ENCODE peak calls at places on chromosomes 2 and 18, in nine cellular contexts. L is right atrium auricular region; Z is mammary epithelial cell; S is psoas muscle; C is tibial artery; Q is adipocyte; T is effector memory CD4-positive, alpha-beta T cell; E is uterus; W is heart left ventricle. B is an unnamed sample. For H3K4me1, the result is how much of the 10 kb centered on the place peaks cover.

GRCh38 chr2:7089284-7089683 is 172.1 kb downstream of the RNF144A start:
- DNase-seq in L (no peak), Z (no peak), S (no peak), C (no peak), Q (no peak), T (no peak), E (no peak), W (no peak), B (no peak)

GRCh38 chr2:62194558-62195420 is 1.1 kb upstream of the B3GNT2 start:
- DNase-seq in L (no peak), Z (no peak), S (peak), C (no peak), Q (no peak), T (no peak), E (no peak), W (no peak), B (peak)

GRCh38 chr2:101580528-101580927 is 105.6 kb upstream of the RFX8 start:
- DNase-seq in L (no peak), Z (no peak), S (no peak), C (no peak), Q (no peak), T (no peak), E (no peak), W (no peak), B (no peak)

GRCh38 chr2:120442923-120443571 is 97.1 kb downstream of the INHBB start:
- DNase-seq in L (no peak), Z (no peak), S (no peak), C (peak), Q (no peak), T (no peak), E (no peak), W (no peak), B (peak)

GRCh38 chr18:50011813-50012445 is 183.0 kb downstream of the MYO5B start:
- DNase-seq in L (no peak), Z (peak), S (no peak), C (no peak), Q (peak), T (no peak), E (no peak), W (no peak), B (no peak)

GRCh38 chr2:98093611-98094010 is 6.6 kb downstream of the VWA3B start:
- DNase-seq in L (no peak), Z (no peak), S (no peak), C (no peak), Q (no peak), T (no peak), E (no peak), W (no peak), B (no peak)

GRCh38 chr2:44531289-44531688 is 169.5 kb downstream of the CAMKMT start:
- DNase-seq in L (no peak), Z (no peak), S (no peak), C (no peak), Q (no peak), T (no peak), E (no peak), W (no peak), B (no peak)

GRCh38 chr2:238627899-238628298 is 201.2 kb downstream of the ASB1 start:
- DNase-seq in L (no peak), Z (no peak), S (no peak), C (no peak), Q (no peak), T (no peak), E (no peak), W (no peak), B (no peak)

GRCh38 chr2:207073791-207074678 is 91.7 kb downstream of the KLF7 start:
- DNase-seq in L (no peak), Z (no peak), S (peak), C (no peak), Q (no peak), T (no peak), E (no peak), W (no peak), B (no peak)

GRCh38 chr2:219958941-219959340 is 331.5 kb downstream of the SLC4A3 start:
- DNase-seq in L (no peak), Z (no peak), S (no peak), C (no peak), Q (no peak), T (no peak), E (no peak), W (no peak), B (no peak)

GRCh38 chr2:8119782-8120551 is 561.9 kb upstream of the ID2 start:
- DNase-seq in L (no peak), Z (peak), S (no peak), C (no peak), Q (peak), T (no peak), E (no peak), W (no peak), B (no peak)

GRCh38 chr2:1974391-1974790 is 230.1 kb upstream of the PXDN start:
- DNase-seq in L (no peak), Z (no peak), S (no peak), C (no peak), Q (no peak), T (no peak), E (no peak), W (peak), B (no peak)

GRCh38 chr2:236600892-236601291 is 31.3 kb downstream of the ACKR3 start:
- DNase-seq in L (no peak), Z (peak), S (no peak), C (no peak), Q (no peak), T (no peak), E (no peak), W (no peak), B (no peak)

GRCh38 chr2:43027103-43027482 is 199.3 kb downstream of the ZFP36L2 start:
- DNase-seq in L (no peak), Z (no peak), S (no peak), C (no peak), Q (no peak), T (no peak), E (no peak), W (no peak), B (no peak)

GRCh38 chr2:107588960-107589542 is 237.6 kb upstream of the RGPD4 start:
- DNase-seq in L (no peak), Z (no peak), S (no peak), C (no peak), Q (peak), T (no peak), E (no peak), W (no peak), B (no peak)

GRCh38 chr2:112121682-112122254 is 16.4 kb upstream of the FBLN7 start:
- DNase-seq in L (no peak), Z (peak), S (no peak), C (no peak), Q (peak), T (peak), E (no peak), W (no peak), B (no peak)

GRCh38 chr18:57131782-57132181 is 15.1 kb upstream of the BOD1L2 start:
- DNase-seq in L (no peak), Z (no peak), S (no peak), C (no peak), Q (no peak), T (no peak), E (no peak), W (no peak), B (no peak)

GRCh38 chr18:46343940-46344372 is 239.8 kb downstream of the HAUS1 start:
- DNase-seq in L (no peak), Z (peak), S (peak), C (no peak), Q (no peak), T (peak), E (peak), W (peak), B (peak)

GRCh38 chr18:2969695-2970094 is 43.2 kb downstream of the LPIN2 start:
- DNase-seq in L (no peak), Z (no peak), S (no peak), C (no peak), Q (no peak), T (no peak), E (no peak), W (no peak), B (no peak)

GRCh38 chr18:2970762-2971659 is 41.9 kb downstream of the LPIN2 start:
- DNase-seq in L (no peak), Z (no peak), S (no peak), C (no peak), Q (no peak), T (peak), E (no peak), W (no peak), B (no peak)

GRCh38 chr18:2971741-2972552 is 41.0 kb downstream of the LPIN2 start:
- DNase-seq in L (peak), Z (no peak), S (no peak), C (no peak), Q (no peak), T (peak), E (peak), W (no peak), B (peak)

GRCh38 chr18:2968559-2968958 is 44.4 kb downstream of the LPIN2 start:
- DNase-seq in L (no peak), Z (no peak), S (no peak), C (no peak), Q (no peak), T (no peak), E (no peak), W (no peak), B (no peak)

DNA sequence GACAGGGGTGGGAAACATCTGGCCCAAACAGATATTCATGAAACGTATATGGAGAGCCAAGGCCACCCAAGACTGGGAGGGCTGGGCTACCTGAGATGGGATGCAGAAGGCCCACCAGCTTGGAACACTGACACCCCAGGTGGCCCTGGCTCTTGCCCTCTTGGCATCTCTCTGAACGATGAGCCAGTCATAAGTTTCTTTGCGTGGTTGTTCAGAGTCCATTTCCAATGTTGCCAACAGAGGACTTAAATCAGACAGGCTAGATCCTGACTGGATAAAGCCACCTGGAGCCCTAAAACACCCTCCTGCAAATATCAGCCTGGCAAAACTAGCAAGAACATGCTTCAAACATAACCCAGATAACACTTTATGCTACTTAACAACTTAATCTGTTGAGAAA is 42.6 kb downstream of the LPIN2 start:
- DNase-seq in L (no peak), Z (no peak), S (no peak), C (no peak), Q (no peak), T (no peak), E (no peak), W (no peak), B (no peak)
- H3K4me1 ChIP-seq in L (half or more), Z (under half), S (under half), C (under half), Q (under half), T (half or more), E (under half), W (half or more), B (under half)

DNA sequence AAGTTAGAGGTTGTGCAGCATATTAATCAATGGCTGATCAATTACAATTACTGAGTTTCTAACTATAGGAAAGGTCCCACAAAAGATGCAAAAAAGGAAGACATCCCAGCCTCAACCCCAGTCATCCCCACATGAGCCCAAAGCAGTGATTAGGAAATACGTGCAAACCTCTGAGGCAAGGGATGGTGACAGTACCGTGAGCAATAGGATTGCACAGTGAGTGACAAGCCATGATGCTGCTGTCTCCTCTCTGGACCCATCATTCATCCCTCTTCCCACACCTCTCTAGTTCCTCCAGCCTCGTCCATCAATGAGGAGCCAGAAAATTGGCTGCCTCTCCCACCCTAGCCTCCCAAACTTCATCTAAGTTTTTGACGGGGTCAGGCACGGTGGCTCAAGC is 4.0 kb upstream of the SLC11A1 start:
- DNase-seq in L (no peak), Z (no peak), S (no peak), C (no peak), Q (no peak), T (no peak), E (no peak), W (no peak), B (no peak)
- H3K4me1 ChIP-seq in L (under half), Z (under half), S (under half), C (under half), Q (under half), T (under half), E (under half), W (under half), B (under half)

GRCh38 chr2:191225126-191225525 is 20.1 kb upstream of the MYO1B start:
- DNase-seq in L (no peak), Z (no peak), S (no peak), C (no peak), Q (no peak), T (no peak), E (no peak), W (no peak), B (no peak)

GRCh38 chr2:191221666-191222065 is 23.5 kb upstream of the MYO1B start:
- DNase-seq in L (no peak), Z (no peak), S (no peak), C (no peak), Q (no peak), T (no peak), E (no peak), W (no peak), B (no peak)

GRCh38 chr2:191222507-191222906 is 22.7 kb upstream of the MYO1B start:
- DNase-seq in L (no peak), Z (peak), S (no peak), C (no peak), Q (no peak), T (no peak), E (no peak), W (peak), B (no peak)

GRCh38 chr2:191220671-191221070 is 24.5 kb upstream of the MYO1B start:
- DNase-seq in L (no peak), Z (no peak), S (no peak), C (no peak), Q (no peak), T (no peak), E (no peak), W (no peak), B (no peak)

DNA sequence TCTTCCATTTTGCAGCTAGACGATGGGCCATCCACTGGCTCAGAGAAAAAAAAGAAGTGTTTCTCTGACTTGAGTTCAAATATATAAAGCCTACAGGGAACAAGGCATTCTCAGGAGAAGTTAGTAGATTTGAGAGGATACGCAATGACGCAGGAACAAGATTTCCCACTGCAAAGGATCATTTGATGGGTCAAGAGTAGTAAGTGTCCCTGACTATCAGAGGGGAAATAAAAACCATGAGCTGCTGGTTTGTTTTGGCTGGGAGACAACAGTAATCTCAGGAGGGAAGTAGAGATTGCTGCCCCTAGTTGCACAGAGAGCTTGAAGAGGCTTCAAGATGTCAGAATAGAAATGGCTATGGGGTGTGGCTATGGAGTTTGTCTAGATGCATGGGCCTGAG is 22.3 kb upstream of the MYO1B start:
- DNase-seq in L (no peak), Z (no peak), S (no peak), C (no peak), Q (no peak), T (no peak), E (no peak), W (peak), B (no peak)
- H3K4me1 ChIP-seq in L (under half), Z (under half), S (under half), C (under half), Q (under half), T (under half), E (under half), W (under half), B (under half)

DNA sequence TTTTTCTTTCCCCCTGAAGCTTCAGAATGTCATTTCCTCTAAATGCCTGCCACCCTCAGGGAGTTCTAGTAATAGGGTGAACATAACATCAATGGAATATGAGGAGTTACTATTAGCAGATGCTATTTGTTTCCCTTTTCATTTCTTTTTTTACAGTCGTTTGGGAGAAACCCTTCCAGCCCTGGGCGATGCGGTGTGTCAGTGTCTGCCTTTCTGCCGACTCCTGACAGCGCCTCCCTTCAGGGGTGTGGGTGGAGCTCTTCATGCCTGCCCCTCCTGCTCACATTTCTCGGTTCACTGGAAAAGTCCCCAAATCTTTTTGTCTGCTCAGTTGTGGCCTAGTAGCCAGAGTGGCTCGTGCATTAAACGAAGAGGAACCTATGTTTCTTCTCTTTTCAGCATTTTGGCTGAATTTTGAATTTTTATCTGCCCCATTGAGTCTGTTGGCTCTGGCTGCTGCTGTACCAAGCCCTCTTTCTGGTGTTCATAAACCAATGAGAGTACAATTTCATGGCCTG is 72.3 kb downstream of the FMNL2 start:
- DNase-seq in L (no peak), Z (peak), S (peak), C (peak), Q (peak), T (no peak), E (peak), W (peak), B (peak)
- H3K4me1 ChIP-seq in L (half or more), Z (under half), S (half or more), C (half or more), Q (under half), T (under half), E (under half), W (half or more), B (under half)

B was measured in aorta.